ENCODE peak calls at places on chromosomes 16 and 17, in five cellular contexts. X, B, P, H and O are unnamed samples.

GRCh38 chr16:1183235-1183907 is 30.5 kb downstream of the CACNA1H start:
- DNase-seq in X (peak; percentile 91), P (no peak), H (peak; percentile 47), B (no peak), O (peak; percentile 66)

GRCh38 chr17:56114469-56114868 is 38.8 kb upstream of the ANKFN1 start:
- DNase-seq in B (no peak), P (no peak), X (no peak), H (no peak), O (no peak)

GRCh38 chr17:47257651-47258339 is 4.2 kb downstream of the ITGB3 start:
- DNase-seq in P (no peak), X (no peak), B (no peak), H (no peak), O (no peak)

GRCh38 chr17:64385187-64386083 is 5.2 kb downstream of the PECAM1 start:
- DNase-seq in H (no peak), B (no peak), X (no peak), P (no peak), O (peak; percentile 83)

GRCh38 chr16:31332544-31332943 is 22.4 kb upstream of the ITGAX start:
- DNase-seq in H (no peak), P (no peak), X (no peak), B (no peak), O (no peak)

GRCh38 chr17:81397314-81398169 is 2.3 kb downstream of the BAHCC1 start:
- DNase-seq in H (peak; percentile 56), B (no peak), X (peak; percentile 67), P (peak; percentile 47), O (no peak)

GRCh38 chr16:50692999-50693781 is at the start of gene NOD2:
- DNase-seq in P (no peak), B (no peak), X (no peak), H (no peak), O (no peak)

GRCh38 chr17:751269-752001 is 629 bp downstream of the GEMIN4 start:
- DNase-seq in X (peak; percentile 11), P (no peak), B (peak; percentile 62), H (peak; percentile 44), O (peak; percentile 55)

GRCh38 chr16:53756329-53756996 is 52.5 kb downstream of the FTO start:
- DNase-seq in H (no peak), B (no peak), P (no peak), X (no peak), O (no peak)

GRCh38 chr16:30853758-30854157 is 40.1 kb downstream of the BCL7C start:
- DNase-seq in X (no peak), P (no peak), B (no peak), H (no peak), O (no peak)

GRCh38 chr16:67283039-67283825 is 3.9 kb downstream of the PLEKHG4 start:
- DNase-seq in B (peak; percentile 1), H (no peak), X (no peak), P (no peak), O (no peak)

GRCh38 chr16:58028541-58029070 is 3.1 kb downstream of the MMP15 start:
- DNase-seq in H (no peak), P (no peak), X (no peak), B (no peak), O (peak; percentile 25)

GRCh38 chr16:78490431-78490830 is 391.0 kb downstream of the WWOX start:
- DNase-seq in B (no peak), H (no peak), X (no peak), P (no peak), O (no peak)

GRCh38 chr17:41415833-41416335 is 8.5 kb downstream of the KRT37 start:
- DNase-seq in X (no peak), H (no peak), P (no peak), B (no peak), O (no peak)

GRCh38 chr17:64343833-64344637 is 46.6 kb downstream of the PECAM1 start:
- DNase-seq in B (peak; percentile 82), H (peak; percentile 64), X (no peak), P (no peak), O (peak; percentile 84)

GRCh38 chr17:81045590-81046095 is 10.7 kb downstream of the BAIAP2 start:
- DNase-seq in H (no peak), P (no peak), B (no peak), X (no peak), O (no peak)

GRCh38 chr17:76734080-76734840 is 2.9 kb downstream of the SRSF2 start:
- DNase-seq in H (peak; percentile 36), B (no peak), X (no peak), P (no peak), O (no peak)

GRCh38 chr17:61139219-61139618 is 260.4 kb upstream of the TBX2 start:
- DNase-seq in H (peak; percentile 34), P (no peak), B (no peak), X (no peak), O (no peak)

GRCh38 chr16:17360810-17361209 is 110.0 kb downstream of the XYLT1 start:
- DNase-seq in H (no peak), X (no peak), B (no peak), P (no peak), O (no peak)

GRCh38 chr17:50834786-50835562 is 412 bp upstream of the WFIKKN2 start:
- DNase-seq in H (no peak), X (no peak), B (no peak), P (no peak), O (no peak)

GRCh38 chr16:29900888-29901606 is 759 bp downstream of the ASPHD1 start:
- DNase-seq in H (no peak), X (no peak), B (peak; percentile 43), P (no peak), O (no peak)

GRCh38 chr17:48995332-48995870 is 1.8 kb upstream of the IGF2BP1 start:
- DNase-seq in B (no peak), X (no peak), P (no peak), H (no peak), O (no peak)

GRCh38 chr17:72466199-72466598 is 345.4 kb downstream of the SOX9 start:
- DNase-seq in P (no peak), H (peak; percentile 63), X (no peak), B (no peak), O (no peak)

GRCh38 chr16:57039148-57039812 is 49.9 kb downstream of the NLRC5 start:
- DNase-seq in P (no peak), B (peak; percentile 62), H (no peak), X (no peak), O (no peak)

GRCh38 chr17:34568953-34569352 is 10.4 kb upstream of the TMEM132E start:
- DNase-seq in B (no peak), P (no peak), H (no peak), X (no peak), O (no peak)

GRCh38 chr16:10668322-10669045 is 26.2 kb downstream of the TEKT5 start:
- DNase-seq in B (no peak), H (no peak), X (no peak), P (no peak), O (peak; percentile 39)

GRCh38 chr16:84726670-84727467 is 27.1 kb downstream of the USP10 start:
- DNase-seq in P (no peak), H (peak; percentile 69), B (peak; percentile 54), X (no peak), O (peak; percentile 41)

GRCh38 chr17:10775058-10775457 is 28.8 kb downstream of the TMEM238L start:
- DNase-seq in P (no peak), H (peak; percentile 64), X (no peak), B (no peak), O (no peak)

GRCh38 chr17:39239640-39240314 is 14.0 kb upstream of the STAC2 start:
- DNase-seq in P (no peak), X (no peak), H (peak; percentile 65), B (peak; percentile 72), O (peak; percentile 45)

GRCh38 chr17:13428611-13429042 is 173.1 kb downstream of the HS3ST3A1 start:
- DNase-seq in B (no peak), X (no peak), P (no peak), H (no peak), O (no peak)

GRCh38 chr16:86018487-86018886 is 119.5 kb downstream of the IRF8 start:
- DNase-seq in P (no peak), X (peak; percentile 58), B (peak; percentile 67), H (peak; percentile 43), O (peak; percentile 53)

GRCh38 chr17:16989230-16989952 is 17.5 kb upstream of the TNFRSF13B start:
- DNase-seq in H (peak; percentile 56), X (no peak), P (no peak), B (no peak), O (no peak)